ENCODE peak calls at places on chromosomes 2 and 18, in four cellular contexts. D, B, A and F are unnamed samples.
A peak's percentile ranks its signal among the peaks of the same experiment; 100 is the strongest.

GRCh38 chr2:28172114-28172898 is 220.4 kb upstream of the FOSL2 start:
- DNase-seq in D (no peak), B (peak; percentile 61), A (peak; percentile 71), F (peak; percentile 57)

GRCh38 chr2:170671079-170671478 is 44.1 kb upstream of the SP5 start:
- DNase-seq in D (no peak), B (no peak), A (no peak), F (no peak)

GRCh38 chr2:3282056-3282998 is 95.3 kb downstream of the EIPR1 start:
- DNase-seq in D (peak; percentile 71), B (peak; percentile 87), A (no peak), F (peak; percentile 48)

GRCh38 chr2:150485871-150486538 is 1.5 kb downstream of the RND3 start:
- DNase-seq in D (peak; percentile 74), B (peak; percentile 88), A (peak; percentile 80), F (peak; percentile 74)

GRCh38 chr18:39946623-39947061 is 2008.4 kb upstream of the PIK3C3 start:
- DNase-seq in D (no peak), B (peak; percentile 88), A (no peak), F (peak; percentile 90)

GRCh38 chr2:43029186-43029585 is 197.2 kb downstream of the ZFP36L2 start:
- DNase-seq in D (peak; percentile 45), B (no peak), A (no peak), F (no peak)

GRCh38 chr18:51568151-51568550 is 370.7 kb upstream of the MEX3C start:
- DNase-seq in D (no peak), B (no peak), A (no peak), F (no peak)

GRCh38 chr2:33441235-33441810 is 35.1 kb upstream of the RASGRP3 start:
- DNase-seq in D (no peak), B (peak; percentile 56), A (peak; percentile 15), F (peak; percentile 89)

GRCh38 chr18:37249171-37249886 is 316.3 kb downstream of the CELF4 start:
- DNase-seq in D (peak; percentile 56), B (no peak), A (no peak), F (no peak)

GRCh38 chr2:20522311-20522710 is 75.4 kb downstream of the RHOB start:
- DNase-seq in D (no peak), B (no peak), A (no peak), F (no peak)

GRCh38 chr2:106572541-106573148 is 85.5 kb downstream of the CD8B2 start:
- DNase-seq in D (no peak), B (no peak), A (no peak), F (no peak)

GRCh38 chr2:117738991-117739839 is 75.3 kb upstream of the DDX18 start:
- DNase-seq in D (no peak), B (no peak), A (no peak), F (no peak)

GRCh38 chr18:62578980-62579511 is 56.2 kb downstream of the ZCCHC2 start:
- DNase-seq in D (no peak), B (no peak), A (no peak), F (no peak)

GRCh38 chr2:239109916-239110545 is 262.1 kb downstream of the TWIST2 start:
- DNase-seq in D (no peak), B (no peak), A (no peak), F (no peak)

GRCh38 chr2:55848096-55848495 is 75.5 kb downstream of the EFEMP1 start:
- DNase-seq in D (no peak), B (no peak), A (no peak), F (no peak)

GRCh38 chr18:77080283-77080682 is 52.3 kb downstream of the MBP start:
- DNase-seq in D (no peak), B (no peak), A (peak; percentile 40), F (peak; percentile 22)

GRCh38 chr18:58321986-58322385 is 278.0 kb downstream of the NEDD4L start:
- DNase-seq in D (no peak), B (peak; percentile 80), A (peak; percentile 74), F (peak; percentile 69)

GRCh38 chr2:28543316-28544068 is 47.6 kb downstream of the PLB1 start:
- DNase-seq in D (no peak), B (no peak), A (no peak), F (no peak)

GRCh38 chr2:191740016-191740419 is 62.1 kb downstream of the NABP1 start:
- DNase-seq in D (no peak), B (peak; percentile 48), A (no peak), F (no peak)

GRCh38 chr2:61763605-61764034 is 90.2 kb downstream of the FAM161A start:
- DNase-seq in D (peak; percentile 89), B (peak; percentile 89), A (peak; percentile 84), F (peak; percentile 80)

GRCh38 chr2:175476950-175477349 is 295.4 kb upstream of the ATP5MC3 start:
- DNase-seq in D (peak; percentile 74), B (no peak), A (no peak), F (no peak)

GRCh38 chr18:36697905-36698304 is 130.9 kb downstream of the TPGS2 start:
- DNase-seq in D (no peak), B (peak; percentile 96), A (no peak), F (peak; percentile 75)

GRCh38 chr2:179179719-179180118 is 84.9 kb downstream of the SESTD1 start:
- DNase-seq in D (no peak), B (no peak), A (no peak), F (no peak)

GRCh38 chr2:59887348-59887747 is 666.1 kb downstream of the BCL11A start:
- DNase-seq in D (no peak), B (no peak), A (peak; percentile 16), F (no peak)

GRCh38 chr2:178241852-178242551 is 47.7 kb downstream of the OSBPL6 start:
- DNase-seq in D (no peak), B (peak; percentile 95), A (peak; percentile 20), F (peak; percentile 83)

GRCh38 chr2:205017381-205017780 is 472.1 kb downstream of the PARD3B start:
- DNase-seq in D (no peak), B (no peak), A (no peak), F (no peak)

DNA sequence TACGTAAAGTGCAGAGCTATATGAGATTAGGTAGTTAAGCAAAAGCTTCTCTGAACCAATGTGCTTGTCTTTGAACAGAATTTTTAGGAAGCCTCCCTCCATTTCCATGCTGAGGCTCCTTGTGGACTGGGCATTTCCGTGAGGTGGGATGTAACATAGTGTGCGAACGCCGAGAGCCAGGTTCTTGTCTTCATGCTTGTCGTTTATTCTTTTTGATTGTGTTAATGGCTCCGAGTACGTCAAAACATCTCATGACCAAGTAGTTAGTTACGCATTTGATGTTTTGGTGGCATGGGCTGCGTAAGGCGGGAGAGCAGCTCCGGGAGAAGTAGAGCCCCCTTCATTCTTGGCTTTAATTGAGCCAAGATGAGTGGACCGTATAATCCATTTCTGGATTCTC is 32.9 kb downstream of the DGKD start:
- DNase-seq in D (no peak), B (no peak), A (no peak), F (no peak)
- H3K4me3 ChIP-seq in D (no peak overlapping the region), B (no peak overlapping the region), A (no peak overlapping the region), F (no peak overlapping the region)

GRCh38 chr2:159128191-159128590 is 158.3 kb downstream of the WDSUB1 start:
- DNase-seq in D (no peak), B (no peak), A (no peak), F (no peak)
- H3K4me3 ChIP-seq in D (no peak overlapping the region), B (no peak overlapping the region), A (no peak overlapping the region), F (no peak overlapping the region)

GRCh38 chr2:85756822-85757435 is 3.1 kb downstream of the ATOH8 start:
- DNase-seq in D (no peak), B (no peak), A (peak; percentile 38), F (no peak)
- H3K4me3 ChIP-seq in D (no peak overlapping the region), B (no peak overlapping the region), A (no peak overlapping the region), F (no peak overlapping the region)

GRCh38 chr2:185360776-185361175 is 377.8 kb upstream of the FSIP2 start:
- DNase-seq in D (no peak), B (no peak), A (no peak), F (no peak)
- H3K4me3 ChIP-seq in D (no peak overlapping the region), B (no peak overlapping the region), A (no peak overlapping the region), F (no peak overlapping the region)

GRCh38 chr2:74632209-74632938 is 15.8 kb downstream of the M1AP start:
- DNase-seq in D (no peak), B (peak; percentile 18), A (no peak), F (peak; percentile 5)
- H3K4me3 ChIP-seq in D (no peak overlapping the region), B (no peak overlapping the region), A (no peak overlapping the region), F (no peak overlapping the region)

DNA sequence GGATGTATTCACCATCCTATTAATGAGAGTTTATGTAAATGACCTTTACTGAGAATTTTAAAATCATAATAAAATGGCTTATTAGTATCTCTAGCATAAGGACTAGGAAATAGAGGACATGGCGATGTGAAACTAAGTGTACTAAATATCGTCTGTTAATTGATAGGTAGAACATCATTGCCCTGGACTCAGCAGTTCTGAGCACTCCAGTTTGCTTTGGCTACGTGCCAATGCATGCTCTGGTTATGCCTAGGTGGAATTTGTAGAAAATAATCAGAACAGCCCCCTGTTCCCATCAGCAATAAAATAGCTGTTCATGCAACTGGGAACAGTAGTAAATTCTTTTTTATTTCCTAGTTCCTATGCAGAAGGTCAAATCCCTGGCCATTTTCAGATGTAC is 247.8 kb downstream of the DOK6 start:
- DNase-seq in D (no peak), B (no peak), A (no peak), F (no peak)
- H3K4me3 ChIP-seq in D (no peak overlapping the region), B (no peak overlapping the region), A (no peak overlapping the region), F (no peak overlapping the region)

DNA sequence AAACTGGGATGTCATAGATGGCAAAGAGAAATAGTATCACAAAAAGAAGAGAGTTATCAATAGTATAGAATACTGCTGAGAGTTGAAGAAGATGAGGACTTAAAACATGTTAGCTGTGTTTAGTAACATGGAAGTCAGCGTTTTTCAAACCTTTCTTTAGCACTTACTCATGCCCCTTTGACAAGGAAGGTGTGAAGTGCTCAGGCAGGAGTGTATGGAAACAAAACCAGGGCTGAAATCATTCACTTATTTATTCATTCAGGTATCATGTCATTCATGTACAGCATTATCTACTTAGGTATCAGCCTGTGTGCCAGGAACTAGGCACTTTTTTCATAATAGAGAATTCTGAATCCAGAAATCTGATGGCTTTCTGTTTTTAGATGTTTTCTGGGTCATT is 27.2 kb downstream of the CD28 start:
- DNase-seq in D (no peak), B (no peak), A (no peak), F (no peak)
- H3K4me3 ChIP-seq in D (no peak overlapping the region), B (no peak overlapping the region), A (no peak overlapping the region), F (no peak overlapping the region)

GRCh38 chr2:234952270-234953115 is 676 bp downstream of the SH3BP4 start:
- DNase-seq in D (peak; percentile 76), B (no peak), A (peak; percentile 39), F (no peak)

GRCh38 chr2:234949762-234950434 is 1.9 kb upstream of the SH3BP4 start:
- DNase-seq in D (no peak), B (peak; percentile 100), A (no peak), F (peak; percentile 96)

GRCh38 chr2:234951386-234952269 is at the start of gene SH3BP4:
- DNase-seq in D (peak; percentile 85), B (peak; percentile 74), A (peak; percentile 87), F (peak; percentile 76)

GRCh38 chr2:234950435-234950729 is 1.4 kb upstream of the SH3BP4 start:
- DNase-seq in D (peak; percentile 61), B (no peak), A (no peak), F (no peak)

DNA sequence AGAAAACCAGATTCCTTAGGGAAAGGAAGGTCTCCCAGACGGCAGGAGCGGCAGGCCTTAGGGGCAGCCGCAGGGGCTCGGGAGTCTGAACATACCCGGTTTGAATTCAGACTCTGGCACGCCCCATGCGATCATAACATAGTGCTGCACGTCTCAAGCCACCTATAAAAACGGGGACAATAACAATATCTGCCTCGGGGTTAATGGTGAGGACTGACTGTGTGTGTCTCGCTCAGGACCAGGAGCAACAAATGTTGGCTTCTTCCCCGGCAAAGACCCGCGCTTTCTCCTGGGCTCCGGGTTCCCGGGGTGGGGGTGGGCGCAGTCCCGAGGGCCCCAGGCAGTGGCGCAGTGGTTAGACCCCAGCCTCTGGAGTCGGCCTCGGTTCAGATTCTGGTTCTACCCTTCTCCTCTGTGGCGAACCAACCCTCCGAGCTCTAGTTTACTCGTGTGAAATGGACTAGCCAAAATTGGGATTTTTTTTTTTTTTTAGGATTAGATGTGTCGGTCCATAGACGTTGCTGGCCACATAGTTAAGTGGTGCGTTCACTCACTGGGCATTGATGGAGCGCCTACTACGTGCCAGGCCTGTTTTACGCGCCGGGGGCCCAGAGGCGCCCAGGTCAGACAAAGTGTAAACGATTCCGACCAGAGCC is 959 bp upstream of the SH3BP4 start:
- DNase-seq in D (peak; percentile 67), B (peak; percentile 79), A (peak; percentile 22), F (peak; percentile 55)
- H3K4me3 ChIP-seq in D (peak overlapping the region; percentile 54), B (peak overlapping the region; percentile 60), A (peak overlapping the region; percentile 76), F (peak overlapping the region; percentile 67)